ENCODE peak calls at places on chromosomes 13 and 19, in four cellular contexts. Y is RWPE2, R is PC-3, L is PC-9. G is an unnamed sample. For H3K9me3, the result is how much of the 10 kb centered on the place peaks cover.

GRCh38 chr19:12792048-12792852 is 964 bp downstream of the JUNB start:
- DNase-seq in Y (no peak), R (peak), L (peak), G (peak)

GRCh38 chr19:21023901-21024300 is 3.4 kb downstream of the ZNF430 start:
- DNase-seq in Y (no peak), R (peak), L (no peak), G (no peak)

GRCh38 chr19:47330466-47330869 is 1.5 kb upstream of the C5AR2 start:
- DNase-seq in Y (no peak), R (no peak), L (no peak), G (no peak)

GRCh38 chr13:44421853-44422525 is 48.4 kb downstream of the SERP2 start:
- DNase-seq in Y (no peak), R (no peak), L (no peak), G (no peak)

GRCh38 chr13:100808848-100809247 is 134.3 kb upstream of the TMTC4 start:
- DNase-seq in Y (no peak), R (no peak), L (no peak), G (no peak)

GRCh38 chr13:20127563-20128458 is 33.0 kb downstream of the GJA3 start:
- DNase-seq in Y (no peak), R (peak), L (peak), G (no peak)

GRCh38 chr19:46408611-46409039 is 4.7 kb downstream of the CCDC8 start:
- DNase-seq in Y (no peak), R (no peak), L (no peak), G (no peak)

GRCh38 chr13:98576963-98577822 is at the start of gene STK24:
- DNase-seq in Y (no peak), R (peak), L (peak), G (peak)

GRCh38 chr19:17687857-17688784 is at the start of gene UNC13A:
- DNase-seq in Y (no peak), R (no peak), L (no peak), G (no peak)

GRCh38 chr19:33499671-33500506 is 21.7 kb downstream of the PEPD start:
- DNase-seq in Y (peak), R (no peak), L (no peak), G (no peak)

GRCh38 chr13:109918179-109918651 is 131.8 kb upstream of the IRS2 start:
- DNase-seq in Y (no peak), R (no peak), L (no peak), G (no peak)

GRCh38 chr13:40570930-40571329 is 95.5 kb downstream of the FOXO1 start:
- DNase-seq in Y (no peak), R (no peak), L (no peak), G (no peak)

GRCh38 chr19:38210458-38210987 is 13.5 kb downstream of the DPF1 start:
- DNase-seq in Y (no peak), R (no peak), L (no peak), G (no peak)

GRCh38 chr13:113758651-113759524 is at the start of gene TMEM255B:
- DNase-seq in Y (no peak), R (peak), L (no peak), G (no peak)

GRCh38 chr13:113637262-113638160 is 20.5 kb downstream of the ATP4B start:
- DNase-seq in Y (no peak), R (no peak), L (no peak), G (no peak)

GRCh38 chr13:28059214-28059613 is 41.2 kb downstream of the FLT3 start:
- DNase-seq in Y (no peak), R (peak), L (no peak), G (peak)

GRCh38 chr19:47765522-47766358 is 12.8 kb upstream of the SELENOW start:
- DNase-seq in Y (no peak), R (peak), L (no peak), G (peak)

GRCh38 chr13:91112878-91113277 is 234.6 kb upstream of the MIR17HG start:
- DNase-seq in Y (no peak), R (no peak), L (no peak), G (no peak)

GRCh38 chr13:77859450-77859849 is 59.2 kb downstream of the EDNRB start:
- DNase-seq in Y (no peak), R (no peak), L (no peak), G (no peak)

GRCh38 chr19:39444598-39445257 is 654 bp upstream of the SUPT5H start:
- DNase-seq in Y (no peak), R (no peak), L (no peak), G (no peak)

GRCh38 chr19:13670846-13671245 is 93.5 kb upstream of the MRI1 start:
- DNase-seq in Y (no peak), R (no peak), L (no peak), G (no peak)

GRCh38 chr19:20243629-20244028 is 76.6 kb downstream of the ZNF486 start:
- DNase-seq in Y (no peak), R (no peak), L (no peak), G (no peak)

GRCh38 chr19:33273881-33274662 is 28.3 kb downstream of the CEBPA start:
- DNase-seq in Y (no peak), R (peak), L (no peak), G (no peak)

GRCh38 chr19:4911786-4912672 is 2.7 kb downstream of the UHRF1 start:
- DNase-seq in Y (peak), R (peak), L (peak), G (peak)

GRCh38 chr13:50085063-50085462 is 69.8 kb downstream of the KCNRG start:
- DNase-seq in Y (no peak), R (peak), L (peak), G (peak)

GRCh38 chr13:38686635-38687245 is at the start of gene FREM2:
- DNase-seq in Y (peak), R (peak), L (peak), G (no peak)

GRCh38 chr13:40583738-40584137 is 82.7 kb downstream of the FOXO1 start:
- DNase-seq in Y (no peak), R (no peak), L (no peak), G (no peak)

GRCh38 chr19:5492281-5492812 is 37.1 kb downstream of the ZNRF4 start:
- DNase-seq in Y (no peak), R (no peak), L (no peak), G (no peak)

GRCh38 chr13:19618925-19619324 is 14.5 kb upstream of the MPHOSPH8 start:
- DNase-seq in Y (no peak), R (peak), L (no peak), G (peak)

GRCh38 chr19:5148794-5149190 is 179.9 kb downstream of the KDM4B start:
- DNase-seq in Y (peak), R (no peak), L (no peak), G (no peak)

GRCh38 chr13:111325941-111326620 is 5.6 kb downstream of the TEX29 start:
- DNase-seq in Y (no peak), R (no peak), L (no peak), G (no peak)

GRCh38 chr13:88395804-88396203 is 724.6 kb downstream of the SLITRK5 start:
- DNase-seq in Y (no peak), R (no peak), L (no peak), G (no peak)

GRCh38 chr13:77143325-77143907 is 116.5 kb upstream of the FBXL3 start:
- DNase-seq in Y (no peak), R (peak), L (peak), G (no peak)

GRCh38 chr13:51360489-51360888 is 21.0 kb downstream of the SERPINE3 start:
- DNase-seq in Y (no peak), R (no peak), L (no peak), G (no peak)

GRCh38 chr13:27578121-27579030 is 42.0 kb downstream of the LNX2 start:
- DNase-seq in Y (no peak), R (peak), L (no peak), G (no peak)

DNA sequence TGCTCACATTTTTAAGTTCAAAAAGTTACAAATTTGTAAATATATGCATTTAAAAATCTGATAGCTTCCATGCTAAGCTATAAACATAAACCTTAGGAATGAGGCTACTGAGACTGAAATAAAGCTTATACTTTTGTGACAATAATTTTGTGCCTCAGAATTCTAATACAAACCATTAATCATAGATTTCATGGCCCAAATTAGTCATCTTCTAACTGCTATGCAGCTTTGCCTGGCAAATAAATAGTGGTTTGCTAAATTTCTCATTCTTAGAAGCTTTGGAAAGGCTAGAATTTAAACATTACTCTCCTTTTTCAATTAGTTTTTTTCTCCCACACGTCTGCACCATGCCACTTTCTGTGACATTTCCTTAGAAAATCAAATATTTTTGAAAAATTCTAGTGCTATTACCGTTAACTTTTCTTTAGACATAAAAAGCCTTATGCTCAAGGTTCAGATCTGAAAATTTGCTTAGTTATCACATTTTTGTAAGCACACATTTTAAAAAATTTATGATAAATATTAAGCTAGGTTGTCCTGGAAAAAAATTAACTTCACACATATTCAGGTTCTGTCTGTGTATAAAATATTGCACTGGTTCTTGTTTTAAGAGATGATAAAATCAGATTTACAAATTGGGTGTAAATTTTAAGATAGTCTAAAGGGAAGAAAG is 46.9 kb downstream of the FNDC3A start:
- DNase-seq in Y (no peak), R (peak), L (no peak), G (no peak)
- H3K9me3 ChIP-seq in Y (under half), R (under half), L (under half), G (under half)

GRCh38 chr19:2837430-2837829 is 3.8 kb upstream of the ZNF555 start:
- DNase-seq in Y (no peak), R (no peak), L (no peak), G (no peak)

DNA sequence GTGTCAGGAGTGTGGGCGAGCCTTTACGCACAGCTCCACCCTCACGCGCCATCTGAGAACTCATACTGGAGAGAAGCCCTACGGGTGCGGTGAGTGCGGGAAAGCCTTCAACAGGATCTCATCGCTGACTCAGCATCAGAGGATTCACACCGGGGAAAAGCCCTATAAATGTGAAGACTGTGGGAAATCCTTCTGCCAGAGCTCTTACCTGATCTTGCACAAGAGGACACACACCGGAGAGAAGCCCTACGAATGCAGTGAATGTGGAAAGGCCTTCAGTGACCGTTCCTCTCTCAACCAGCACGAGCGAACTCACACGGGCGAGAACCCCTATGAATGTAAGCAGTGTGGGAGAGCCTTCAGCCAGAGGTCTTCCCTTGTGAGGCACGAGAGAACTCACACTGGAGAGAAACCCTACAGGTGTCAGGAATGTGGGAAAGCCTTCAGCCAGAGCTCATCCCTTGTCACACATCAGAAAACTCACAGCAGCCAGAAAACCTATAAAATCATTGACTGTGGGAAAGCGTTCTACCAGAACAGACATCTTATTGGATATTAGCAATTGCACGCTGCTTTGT is 6.9 kb upstream of the ZNF555 start:
- DNase-seq in Y (no peak), R (no peak), L (no peak), G (no peak)
- H3K9me3 ChIP-seq in Y (under half), R (under half), L (under half), G (under half)

GRCh38 chr19:52335768-52336116 is 301 bp upstream of the ZNF610 start:
- DNase-seq in Y (no peak), R (no peak), L (no peak), G (no peak)
- H3K9me3 ChIP-seq in Y (under half), R (under half), L (under half), G (under half)

DNA sequence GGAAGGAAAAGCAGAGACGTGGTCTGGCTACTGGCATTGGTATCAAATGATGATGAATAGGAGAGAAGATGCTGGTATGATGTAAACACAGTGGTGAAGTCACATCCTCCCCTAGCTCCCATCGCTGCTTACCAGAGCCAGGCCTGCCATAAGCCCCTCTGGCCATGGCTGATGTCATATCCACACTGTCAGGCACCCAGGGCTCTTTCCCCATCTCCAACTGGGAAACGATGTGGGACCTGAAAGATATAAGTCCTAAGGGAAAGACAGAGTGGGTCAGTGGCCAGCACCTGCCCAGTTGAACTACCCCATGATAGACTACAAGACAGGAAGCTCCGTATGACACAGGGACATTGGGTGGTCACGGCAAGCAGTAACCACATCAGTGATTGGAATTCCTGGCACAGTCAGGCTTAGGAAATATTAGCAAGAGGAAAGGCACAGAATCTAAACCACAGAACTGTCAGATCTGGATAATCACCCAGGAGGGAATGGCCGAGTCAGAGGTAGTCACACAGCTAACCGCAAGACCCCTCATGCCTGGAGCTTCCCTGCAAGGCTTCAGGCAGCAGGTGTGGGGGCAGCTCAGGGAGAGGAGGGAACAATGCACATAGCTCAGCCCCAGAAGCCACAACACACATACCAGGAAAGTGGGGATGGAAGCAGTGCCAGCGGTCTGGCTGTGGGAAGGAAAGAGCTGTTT is 3.8 kb downstream of the ZNF792 start:
- DNase-seq in Y (no peak), R (peak), L (peak), G (no peak)
- H3K9me3 ChIP-seq in Y (under half), R (under half), L (under half), G (under half)

DNA sequence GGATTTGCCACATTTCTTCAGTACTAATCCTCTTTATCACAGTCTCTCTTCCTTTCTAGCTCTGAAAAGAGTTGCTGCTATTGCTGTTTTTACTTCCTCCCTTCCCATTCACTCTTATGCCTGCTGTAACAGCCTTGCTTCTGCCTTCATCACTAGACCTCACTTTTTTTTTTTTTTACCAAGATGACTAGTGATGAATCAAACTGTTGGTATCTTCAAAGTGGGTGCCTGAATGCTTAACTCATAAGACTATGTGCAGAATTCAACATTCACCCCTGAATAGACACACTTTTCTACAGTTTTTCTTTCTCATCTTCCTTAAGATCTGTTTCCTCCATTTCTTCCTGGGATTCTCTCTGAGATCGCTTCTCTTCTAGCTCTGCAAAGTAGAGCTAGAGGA is 217.2 kb upstream of the HTR2A start:
- DNase-seq in Y (no peak), R (peak), L (no peak), G (no peak)
- H3K9me3 ChIP-seq in Y (under half), R (under half), L (under half), G (under half)

G was measured in OCI-LY7.